ENCODE peak calls at places on chromosome 17, in four cellular contexts. I, H, F and G are unnamed samples.

GRCh38 chr17:79155701-79156100 is 81.1 kb downstream of the ENGASE start:
- DNase-seq in I (no peak), H (no peak), F (no peak), G (no peak)

GRCh38 chr17:11140028-11140427 is 101.0 kb upstream of the SHISA6 start:
- DNase-seq in I (no peak), H (no peak), F (no peak), G (no peak)

GRCh38 chr17:80151333-80151732 is 4.4 kb upstream of the EIF4A3 start:
- DNase-seq in I (peak), H (no peak), F (no peak), G (no peak)

GRCh38 chr17:81042606-81043005 is 7.7 kb downstream of the BAIAP2 start:
- DNase-seq in I (no peak), H (no peak), F (no peak), G (no peak)

GRCh38 chr17:81510798-81511549 is 1.6 kb downstream of the ACTG1 start:
- DNase-seq in I (no peak), H (peak), F (peak), G (peak)

GRCh38 chr17:76139261-76139752 is 1.7 kb downstream of the FOXJ1 start:
- DNase-seq in I (no peak), H (no peak), F (no peak), G (no peak)

GRCh38 chr17:70767102-70767701 is 597.9 kb downstream of the KCNJ2 start:
- DNase-seq in I (peak), H (no peak), F (peak), G (peak)

GRCh38 chr17:67262420-67262819 is 17.4 kb upstream of the HELZ start:
- DNase-seq in I (no peak), H (no peak), F (no peak), G (no peak)

GRCh38 chr17:40349477-40350409 is 14.8 kb downstream of the GJD3 start:
- DNase-seq in I (peak), H (peak), F (no peak), G (no peak)

GRCh38 chr17:45873728-45874127 is 20.6 kb upstream of the MAPT start:
- DNase-seq in I (no peak), H (no peak), F (peak), G (no peak)

GRCh38 chr17:43832976-43833829 is at the start of gene MPP3:
- DNase-seq in I (peak), H (peak), F (no peak), G (no peak)

GRCh38 chr17:30093463-30094147 is 23.0 kb upstream of the NSRP1 start:
- DNase-seq in I (peak), H (no peak), F (peak), G (peak)

GRCh38 chr17:37191219-37191618 is 184.6 kb upstream of the C17orf78 start:
- DNase-seq in I (peak), H (no peak), F (no peak), G (no peak)

GRCh38 chr17:47280072-47280811 is 26.6 kb downstream of the ITGB3 start:
- DNase-seq in I (no peak), H (no peak), F (no peak), G (no peak)

GRCh38 chr17:3993493-3994220 is 29.4 kb upstream of the ATP2A3 start:
- DNase-seq in I (peak), H (no peak), F (no peak), G (no peak)

GRCh38 chr17:21549107-21549687 is 143.1 kb upstream of the KCNJ18 start:
- DNase-seq in I (peak), H (no peak), F (no peak), G (no peak)

GRCh38 chr17:77296769-77297409 is 156.1 kb downstream of the SEC14L1 start:
- DNase-seq in I (no peak), H (no peak), F (no peak), G (no peak)

GRCh38 chr17:9935408-9935807 is 30.3 kb upstream of the RCVRN start:
- DNase-seq in I (peak), H (no peak), F (no peak), G (no peak)

GRCh38 chr17:11495616-11496015 is 102.7 kb upstream of the DNAH9 start:
- DNase-seq in I (no peak), H (no peak), F (no peak), G (no peak)

GRCh38 chr17:7627250-7628121 is at the start of gene SAT2:
- DNase-seq in I (peak), H (peak), F (peak), G (peak)
- H3K27ac ChIP-seq in I (peak), H (peak), F (peak), G (peak)

GRCh38 chr17:17153071-17153470 is 53.1 kb downstream of the PLD6 start:
- DNase-seq in I (no peak), H (no peak), F (no peak), G (no peak)
- H3K27ac ChIP-seq in I (no peak), H (no peak), F (no peak), G (no peak)

GRCh38 chr17:2483084-2483483 is 28.6 kb downstream of the METTL16 start:
- DNase-seq in I (no peak), H (no peak), F (no peak), G (no peak)

GRCh38 chr17:2487306-2487705 is 24.4 kb downstream of the METTL16 start:
- DNase-seq in I (no peak), H (no peak), F (no peak), G (no peak)

GRCh38 chr17:2484876-2485275 is 26.8 kb downstream of the METTL16 start:
- DNase-seq in I (no peak), H (no peak), F (no peak), G (no peak)

GRCh38 chr17:2485970-2486369 is 25.7 kb downstream of the METTL16 start:
- DNase-seq in I (no peak), H (no peak), F (no peak), G (no peak)

GRCh38 chr17:2485543-2485942 is 26.1 kb downstream of the METTL16 start:
- DNase-seq in I (peak), H (no peak), F (no peak), G (no peak)
- H3K27ac ChIP-seq in I (no peak), H (peak), F (no peak), G (no peak)

GRCh38 chr17:1646199-1646875 is 805 bp upstream of the SCARF1 start:
- DNase-seq in I (no peak), H (peak), F (no peak), G (no peak)
- H3K27ac ChIP-seq in I (no peak), H (peak), F (no peak), G (no peak)

DNA sequence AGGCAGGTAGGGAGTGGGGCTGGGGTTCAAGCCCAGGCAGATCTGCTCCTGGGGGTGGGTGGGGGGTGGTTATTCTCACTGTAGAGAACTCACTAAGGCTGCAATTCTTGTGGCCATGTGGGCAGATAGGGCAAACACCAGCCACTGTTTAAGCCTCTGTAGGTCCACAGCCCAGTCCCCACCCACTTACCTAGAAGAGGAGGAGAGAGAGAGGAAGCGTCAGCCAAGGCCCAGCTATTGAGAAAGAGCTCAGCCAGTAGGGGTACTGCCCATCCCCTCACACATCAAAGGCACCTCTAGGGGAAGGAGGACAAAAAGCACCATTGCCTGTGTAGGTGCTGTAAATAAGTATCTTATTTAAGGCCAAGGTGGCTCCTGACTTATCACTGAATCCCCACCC is 12.9 kb downstream of the KRT16 start:
- DNase-seq in I (no peak), H (no peak), F (no peak), G (no peak)
- H3K27ac ChIP-seq in I (no peak), H (no peak), F (no peak), G (no peak)

GRCh38 chr17:18921485-18921884 is 30.5 kb upstream of the SLC5A10 start:
- DNase-seq in I (no peak), H (no peak), F (no peak), G (no peak)
- H3K27ac ChIP-seq in I (no peak), H (peak), F (no peak), G (peak)